ENCODE peak calls at places on chromosomes 6 and 20, in eight cellular contexts. One of them, this sample, is unnamed.
A peak's percentile ranks its signal among the peaks of the same experiment; 100 is the strongest.

GRCh38 chr6:125950293-125950692 is 6.3 kb upstream of the HINT3 start:
- DNase-seq in IMR-90: peak; percentile 84
- DNase-seq in heart left ventricle: no peak
- DNase-seq in ascending aorta: no peak
- DNase-seq in RWPE1: peak; percentile 84
- DNase-seq in pancreas: no peak
- DNase-seq in stomach: no peak
- DNase-seq in heart right ventricle: no peak
- DNase-seq in this sample: no peak

GRCh38 chr20:20752712-20753111 is 40.3 kb upstream of the RALGAPA2 start:
- DNase-seq in IMR-90: no peak
- DNase-seq in heart left ventricle: no peak
- DNase-seq in ascending aorta: no peak
- DNase-seq in RWPE1: no peak
- DNase-seq in pancreas: no peak
- DNase-seq in stomach: no peak
- DNase-seq in heart right ventricle: no peak
- DNase-seq in this sample: no peak

GRCh38 chr6:33592595-33593413 is 12.7 kb upstream of the BAK1 start:
- DNase-seq in IMR-90: no peak
- DNase-seq in heart left ventricle: no peak
- DNase-seq in ascending aorta: no peak
- DNase-seq in RWPE1: no peak
- DNase-seq in pancreas: no peak
- DNase-seq in stomach: peak; percentile 62
- DNase-seq in heart right ventricle: no peak
- DNase-seq in this sample: no peak

GRCh38 chr20:24493181-24493580 is 23.8 kb downstream of the SYNDIG1 start:
- DNase-seq in IMR-90: no peak
- DNase-seq in heart left ventricle: no peak
- DNase-seq in ascending aorta: no peak
- DNase-seq in RWPE1: no peak
- DNase-seq in pancreas: no peak
- DNase-seq in stomach: no peak
- DNase-seq in heart right ventricle: no peak
- DNase-seq in this sample: no peak

GRCh38 chr6:170108890-170109587 is 181.8 kb downstream of the DLL1 start:
- DNase-seq in IMR-90: no peak
- DNase-seq in heart left ventricle: peak; percentile 18
- DNase-seq in ascending aorta: no peak
- DNase-seq in RWPE1: no peak
- DNase-seq in pancreas: no peak
- DNase-seq in stomach: peak; percentile 16
- DNase-seq in heart right ventricle: peak; percentile 1
- DNase-seq in this sample: peak; percentile 3

GRCh38 chr20:61925555-61926252 is 140.0 kb downstream of the TAF4 start:
- DNase-seq in IMR-90: peak; percentile 65
- DNase-seq in heart left ventricle: peak; percentile 34
- DNase-seq in ascending aorta: no peak
- DNase-seq in RWPE1: peak; percentile 91
- DNase-seq in pancreas: no peak
- DNase-seq in stomach: no peak
- DNase-seq in heart right ventricle: no peak
- DNase-seq in this sample: no peak

GRCh38 chr6:92623441-92623840 is 795.9 kb downstream of the EPHA7 start:
- DNase-seq in IMR-90: no peak
- DNase-seq in heart left ventricle: no peak
- DNase-seq in ascending aorta: no peak
- DNase-seq in RWPE1: no peak
- DNase-seq in pancreas: no peak
- DNase-seq in stomach: no peak
- DNase-seq in heart right ventricle: no peak
- DNase-seq in this sample: no peak

GRCh38 chr6:44128020-44128917 is 915 bp downstream of the TMEM63B start:
- DNase-seq in IMR-90: no peak
- DNase-seq in heart left ventricle: peak; percentile 72
- DNase-seq in ascending aorta: no peak
- DNase-seq in RWPE1: peak; percentile 45
- DNase-seq in pancreas: peak; percentile 70
- DNase-seq in stomach: peak; percentile 54
- DNase-seq in heart right ventricle: peak; percentile 38
- DNase-seq in this sample: peak; percentile 24

GRCh38 chr6:53309059-53309896 is 39.5 kb downstream of the ELOVL5 start:
- DNase-seq in IMR-90: peak; percentile 65
- DNase-seq in heart left ventricle: no peak
- DNase-seq in ascending aorta: no peak
- DNase-seq in RWPE1: no peak
- DNase-seq in pancreas: no peak
- DNase-seq in stomach: peak; percentile 38
- DNase-seq in heart right ventricle: no peak
- DNase-seq in this sample: no peak

GRCh38 chr6:156167289-156168076 is 609.7 kb upstream of the ARID1B start:
- DNase-seq in IMR-90: peak; percentile 41
- DNase-seq in heart left ventricle: no peak
- DNase-seq in ascending aorta: no peak
- DNase-seq in RWPE1: no peak
- DNase-seq in pancreas: no peak
- DNase-seq in stomach: no peak
- DNase-seq in heart right ventricle: peak; percentile 30
- DNase-seq in this sample: no peak

GRCh38 chr6:136579800-136580199 is 29.6 kb upstream of the MAP7 start:
- DNase-seq in IMR-90: peak; percentile 66
- DNase-seq in heart left ventricle: no peak
- DNase-seq in ascending aorta: no peak
- DNase-seq in RWPE1: no peak
- DNase-seq in pancreas: no peak
- DNase-seq in stomach: no peak
- DNase-seq in heart right ventricle: no peak
- DNase-seq in this sample: no peak

GRCh38 chr6:82766476-82766875 is 299.2 kb downstream of the UBE3D start:
- DNase-seq in IMR-90: no peak
- DNase-seq in heart left ventricle: no peak
- DNase-seq in ascending aorta: no peak
- DNase-seq in RWPE1: peak; percentile 22
- DNase-seq in pancreas: no peak
- DNase-seq in stomach: no peak
- DNase-seq in heart right ventricle: no peak
- DNase-seq in this sample: no peak

GRCh38 chr6:140480852-140481251 is 1106.4 kb upstream of the CITED2 start:
- DNase-seq in IMR-90: peak; percentile 71
- DNase-seq in heart left ventricle: no peak
- DNase-seq in ascending aorta: no peak
- DNase-seq in RWPE1: no peak
- DNase-seq in pancreas: no peak
- DNase-seq in stomach: no peak
- DNase-seq in heart right ventricle: peak; percentile 19
- DNase-seq in this sample: no peak

GRCh38 chr6:159168536-159169192 is 536 bp upstream of the FNDC1 start:
- DNase-seq in IMR-90: peak; percentile 5
- DNase-seq in heart left ventricle: peak; percentile 60
- DNase-seq in ascending aorta: no peak
- DNase-seq in RWPE1: no peak
- DNase-seq in pancreas: no peak
- DNase-seq in stomach: peak; percentile 38
- DNase-seq in heart right ventricle: peak; percentile 17
- DNase-seq in this sample: no peak

GRCh38 chr6:105258816-105259215 is 79.0 kb upstream of the POPDC3 start:
- DNase-seq in IMR-90: no peak
- DNase-seq in heart left ventricle: no peak
- DNase-seq in ascending aorta: no peak
- DNase-seq in RWPE1: no peak
- DNase-seq in pancreas: no peak
- DNase-seq in stomach: peak; percentile 76
- DNase-seq in heart right ventricle: no peak
- DNase-seq in this sample: no peak

GRCh38 chr6:97765480-97765879 is 482.5 kb upstream of the MMS22L start:
- DNase-seq in IMR-90: peak; percentile 18
- DNase-seq in heart left ventricle: no peak
- DNase-seq in ascending aorta: no peak
- DNase-seq in RWPE1: no peak
- DNase-seq in pancreas: no peak
- DNase-seq in stomach: no peak
- DNase-seq in heart right ventricle: no peak
- DNase-seq in this sample: no peak

GRCh38 chr6:24283043-24283985 is 74.5 kb downstream of the DCDC2 start:
- DNase-seq in IMR-90: peak; percentile 61
- DNase-seq in heart left ventricle: peak; percentile 74
- DNase-seq in ascending aorta: no peak
- DNase-seq in RWPE1: peak; percentile 79
- DNase-seq in pancreas: peak; percentile 77
- DNase-seq in stomach: peak; percentile 81
- DNase-seq in heart right ventricle: peak; percentile 66
- DNase-seq in this sample: no peak

GRCh38 chr20:5749512-5750490 is at the start of gene SHLD1:
- DNase-seq in IMR-90: peak; percentile 88
- DNase-seq in heart left ventricle: peak; percentile 90
- DNase-seq in ascending aorta: peak; percentile 45
- DNase-seq in RWPE1: peak; percentile 75
- DNase-seq in pancreas: peak; percentile 79
- DNase-seq in stomach: peak; percentile 83
- DNase-seq in heart right ventricle: peak; percentile 91
- DNase-seq in this sample: peak; percentile 66

GRCh38 chr6:150336299-150336698 is 32.5 kb upstream of the IYD start:
- DNase-seq in IMR-90: peak; percentile 7
- DNase-seq in heart left ventricle: no peak
- DNase-seq in ascending aorta: no peak
- DNase-seq in RWPE1: peak; percentile 80
- DNase-seq in pancreas: no peak
- DNase-seq in stomach: no peak
- DNase-seq in heart right ventricle: no peak
- DNase-seq in this sample: no peak

GRCh38 chr6:133132092-133132491 is 109.1 kb upstream of the EYA4 start:
- DNase-seq in IMR-90: peak; percentile 40
- DNase-seq in heart left ventricle: no peak
- DNase-seq in ascending aorta: no peak
- DNase-seq in RWPE1: no peak
- DNase-seq in pancreas: no peak
- DNase-seq in stomach: no peak
- DNase-seq in heart right ventricle: no peak
- DNase-seq in this sample: no peak

GRCh38 chr6:22613695-22614094 is 44.3 kb downstream of the HDGFL1 start:
- DNase-seq in IMR-90: peak; percentile 98
- DNase-seq in heart left ventricle: no peak
- DNase-seq in ascending aorta: no peak
- DNase-seq in RWPE1: no peak
- DNase-seq in pancreas: no peak
- DNase-seq in stomach: no peak
- DNase-seq in heart right ventricle: peak; percentile 32
- DNase-seq in this sample: no peak

GRCh38 chr20:63829943-63830820 is 882 bp downstream of the ZBTB46 start:
- DNase-seq in IMR-90: peak; percentile 36
- DNase-seq in heart left ventricle: no peak
- DNase-seq in ascending aorta: no peak
- DNase-seq in RWPE1: no peak
- DNase-seq in pancreas: no peak
- DNase-seq in stomach: no peak
- DNase-seq in heart right ventricle: no peak
- DNase-seq in this sample: no peak

GRCh38 chr6:37689356-37689755 is 8.3 kb downstream of the MDGA1 start:
- DNase-seq in IMR-90: peak; percentile 55
- DNase-seq in heart left ventricle: no peak
- DNase-seq in ascending aorta: no peak
- DNase-seq in RWPE1: no peak
- DNase-seq in pancreas: no peak
- DNase-seq in stomach: no peak
- DNase-seq in heart right ventricle: no peak
- DNase-seq in this sample: no peak

GRCh38 chr6:44608175-44608574 is 220.7 kb downstream of the CDC5L start:
- DNase-seq in IMR-90: no peak
- DNase-seq in heart left ventricle: no peak
- DNase-seq in ascending aorta: no peak
- DNase-seq in RWPE1: no peak
- DNase-seq in pancreas: no peak
- DNase-seq in stomach: no peak
- DNase-seq in heart right ventricle: no peak
- DNase-seq in this sample: no peak

GRCh38 chr6:14396826-14397517 is 279.4 kb downstream of the CD83 start:
- DNase-seq in IMR-90: peak; percentile 86
- DNase-seq in heart left ventricle: no peak
- DNase-seq in ascending aorta: no peak
- DNase-seq in RWPE1: peak; percentile 5
- DNase-seq in pancreas: peak; percentile 34
- DNase-seq in stomach: peak; percentile 27
- DNase-seq in heart right ventricle: no peak
- DNase-seq in this sample: peak; percentile 20
- TF ChIP-seq CTCF in IMR-90: peak; percentile 31
- TF ChIP-seq CTCF in heart left ventricle: no peak
- TF ChIP-seq CTCF in ascending aorta: no peak
- TF ChIP-seq CTCF in RWPE1: no peak
- TF ChIP-seq CTCF in pancreas: no peak
- TF ChIP-seq CTCF in stomach: no peak
- TF ChIP-seq CTCF in heart right ventricle: peak; percentile 9
- TF ChIP-seq CTCF in this sample: peak; percentile 18

GRCh38 chr6:143539723-143540122 is 28.2 kb upstream of the FUCA2 start:
- DNase-seq in IMR-90: no peak
- DNase-seq in heart left ventricle: no peak
- DNase-seq in ascending aorta: no peak
- DNase-seq in RWPE1: no peak
- DNase-seq in pancreas: no peak
- DNase-seq in stomach: no peak
- DNase-seq in heart right ventricle: no peak
- DNase-seq in this sample: no peak
- TF ChIP-seq CTCF in IMR-90: no peak
- TF ChIP-seq CTCF in heart left ventricle: no peak
- TF ChIP-seq CTCF in ascending aorta: no peak
- TF ChIP-seq CTCF in RWPE1: no peak
- TF ChIP-seq CTCF in pancreas: no peak
- TF ChIP-seq CTCF in stomach: no peak
- TF ChIP-seq CTCF in heart right ventricle: no peak
- TF ChIP-seq CTCF in this sample: no peak

DNA sequence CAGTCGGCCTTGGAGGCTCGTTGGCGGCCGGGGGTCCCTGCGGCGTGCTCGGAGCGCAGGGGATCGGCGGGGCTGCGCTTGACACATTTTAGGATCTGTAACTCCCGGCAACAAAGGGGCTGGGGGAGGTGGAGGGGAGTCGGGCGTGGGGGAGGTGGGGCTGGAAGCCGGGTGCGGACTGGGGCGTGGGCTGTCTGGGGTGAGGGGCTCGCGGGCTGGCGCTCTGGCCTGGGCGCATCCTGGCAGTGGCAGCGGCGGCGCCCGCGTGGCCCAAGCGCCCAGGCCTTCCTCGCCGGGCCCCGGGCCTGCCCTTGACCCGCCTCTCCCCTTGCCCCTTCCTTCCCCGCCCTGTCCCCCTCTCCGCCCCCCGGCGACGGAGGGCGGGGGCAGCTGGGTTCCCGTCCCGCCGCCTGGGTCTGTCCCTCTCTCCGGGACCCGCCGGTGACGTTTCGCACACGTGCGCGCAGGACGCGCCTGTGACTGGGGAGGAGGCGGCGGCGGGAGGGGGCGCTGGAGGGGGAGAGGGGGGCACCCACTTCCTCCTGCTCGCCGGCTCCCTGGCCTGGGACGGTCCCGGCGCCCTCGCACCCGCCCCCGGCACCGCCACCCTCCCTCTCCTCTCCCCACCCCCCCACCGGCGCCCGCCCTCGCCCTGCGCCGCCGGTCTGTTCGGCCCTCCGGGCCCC is 1.5 kb downstream of the E2F3 start:
- DNase-seq in IMR-90: peak; percentile 74
- DNase-seq in heart left ventricle: peak; percentile 96
- DNase-seq in ascending aorta: peak; percentile 79
- DNase-seq in RWPE1: peak; percentile 72
- DNase-seq in pancreas: peak; percentile 74
- DNase-seq in stomach: peak; percentile 84
- DNase-seq in heart right ventricle: peak; percentile 90
- DNase-seq in this sample: peak; percentile 74
- TF ChIP-seq CTCF in IMR-90: no peak
- TF ChIP-seq CTCF in heart left ventricle: no peak
- TF ChIP-seq CTCF in ascending aorta: no peak
- TF ChIP-seq CTCF in RWPE1: no peak
- TF ChIP-seq CTCF in pancreas: no peak
- TF ChIP-seq CTCF in stomach: no peak
- TF ChIP-seq CTCF in heart right ventricle: no peak
- TF ChIP-seq CTCF in this sample: no peak

GRCh38 chr20:45098096-45098773 is 2.7 kb downstream of the KCNS1 start:
- DNase-seq in IMR-90: no peak
- DNase-seq in heart left ventricle: no peak
- DNase-seq in ascending aorta: no peak
- DNase-seq in RWPE1: peak; percentile 46
- DNase-seq in pancreas: peak; percentile 29
- DNase-seq in stomach: peak; percentile 33
- DNase-seq in heart right ventricle: no peak
- DNase-seq in this sample: no peak
- TF ChIP-seq CTCF in IMR-90: peak; percentile 26
- TF ChIP-seq CTCF in heart left ventricle: no peak
- TF ChIP-seq CTCF in ascending aorta: no peak
- TF ChIP-seq CTCF in RWPE1: no peak
- TF ChIP-seq CTCF in pancreas: no peak
- TF ChIP-seq CTCF in stomach: no peak
- TF ChIP-seq CTCF in heart right ventricle: no peak
- TF ChIP-seq CTCF in this sample: no peak